ENCODE peak calls at places on chromosomes 7 and 10, in eight cellular contexts. One of them, this sample, is unnamed.

GRCh38 chr10:111129348-111129747 is 52.5 kb downstream of the ADRA2A start:
- DNase-seq in Peyer's patch: no peak
- DNase-seq in HCT116: no peak
- DNase-seq in spleen: no peak
- DNase-seq in tibial nerve: no peak
- DNase-seq in lung: no peak
- DNase-seq in PC-9: no peak
- DNase-seq in neural progenitor cell: no peak
- DNase-seq in this sample: no peak

GRCh38 chr7:29812185-29812876 is 6.0 kb downstream of the WIPF3 start:
- DNase-seq in Peyer's patch: no peak
- DNase-seq in HCT116: no peak
- DNase-seq in spleen: no peak
- DNase-seq in tibial nerve: no peak
- DNase-seq in lung: no peak
- DNase-seq in PC-9: no peak
- DNase-seq in neural progenitor cell: no peak
- DNase-seq in this sample: no peak

GRCh38 chr10:132141526-132142395 is 45.0 kb upstream of the DPYSL4 start:
- DNase-seq in Peyer's patch: no peak
- DNase-seq in HCT116: no peak
- DNase-seq in spleen: peak; percentile 69
- DNase-seq in tibial nerve: no peak
- DNase-seq in lung: no peak
- DNase-seq in PC-9: no peak
- DNase-seq in neural progenitor cell: no peak
- DNase-seq in this sample: peak; percentile 9

GRCh38 chr7:19920200-19920599 is 146.8 kb upstream of the TMEM196 start:
- DNase-seq in Peyer's patch: no peak
- DNase-seq in HCT116: no peak
- DNase-seq in spleen: no peak
- DNase-seq in tibial nerve: no peak
- DNase-seq in lung: no peak
- DNase-seq in PC-9: peak; percentile 41
- DNase-seq in neural progenitor cell: no peak
- DNase-seq in this sample: no peak

GRCh38 chr7:47669178-47669878 is 87.4 kb upstream of the TNS3 start:
- DNase-seq in Peyer's patch: no peak
- DNase-seq in HCT116: no peak
- DNase-seq in spleen: peak; percentile 90
- DNase-seq in tibial nerve: peak; percentile 46
- DNase-seq in lung: peak; percentile 45
- DNase-seq in PC-9: peak; percentile 69
- DNase-seq in neural progenitor cell: no peak
- DNase-seq in this sample: peak; percentile 35

GRCh38 chr7:73681031-73681430 is 2.2 kb downstream of the DNAJC30 start:
- DNase-seq in Peyer's patch: no peak
- DNase-seq in HCT116: no peak
- DNase-seq in spleen: no peak
- DNase-seq in tibial nerve: no peak
- DNase-seq in lung: no peak
- DNase-seq in PC-9: no peak
- DNase-seq in neural progenitor cell: no peak
- DNase-seq in this sample: no peak

GRCh38 chr7:17109017-17109416 is 189.4 kb upstream of the AHR start:
- DNase-seq in Peyer's patch: no peak
- DNase-seq in HCT116: no peak
- DNase-seq in spleen: no peak
- DNase-seq in tibial nerve: no peak
- DNase-seq in lung: no peak
- DNase-seq in PC-9: no peak
- DNase-seq in neural progenitor cell: no peak
- DNase-seq in this sample: no peak

GRCh38 chr7:50956522-50957155 is 173.9 kb upstream of the GRB10 start:
- DNase-seq in Peyer's patch: no peak
- DNase-seq in HCT116: no peak
- DNase-seq in spleen: no peak
- DNase-seq in tibial nerve: no peak
- DNase-seq in lung: no peak
- DNase-seq in PC-9: no peak
- DNase-seq in neural progenitor cell: no peak
- DNase-seq in this sample: no peak

GRCh38 chr7:144454256-144455039 is 51.0 kb upstream of the NOBOX start:
- DNase-seq in Peyer's patch: no peak
- DNase-seq in HCT116: peak; percentile 8
- DNase-seq in spleen: no peak
- DNase-seq in tibial nerve: no peak
- DNase-seq in lung: no peak
- DNase-seq in PC-9: no peak
- DNase-seq in neural progenitor cell: no peak
- DNase-seq in this sample: no peak

GRCh38 chr7:42107484-42107883 is 129.5 kb downstream of the GLI3 start:
- DNase-seq in Peyer's patch: no peak
- DNase-seq in HCT116: no peak
- DNase-seq in spleen: no peak
- DNase-seq in tibial nerve: no peak
- DNase-seq in lung: peak; percentile 36
- DNase-seq in PC-9: no peak
- DNase-seq in neural progenitor cell: peak; percentile 77
- DNase-seq in this sample: peak; percentile 23

GRCh38 chr7:69283421-69283820 is 314.9 kb upstream of the AUTS2 start:
- DNase-seq in Peyer's patch: no peak
- DNase-seq in HCT116: no peak
- DNase-seq in spleen: no peak
- DNase-seq in tibial nerve: peak; percentile 15
- DNase-seq in lung: no peak
- DNase-seq in PC-9: no peak
- DNase-seq in neural progenitor cell: no peak
- DNase-seq in this sample: peak; percentile 9

GRCh38 chr10:123346581-123346980 is 192.4 kb downstream of the BUB3 start:
- DNase-seq in Peyer's patch: no peak
- DNase-seq in HCT116: no peak
- DNase-seq in spleen: no peak
- DNase-seq in tibial nerve: no peak
- DNase-seq in lung: no peak
- DNase-seq in PC-9: no peak
- DNase-seq in neural progenitor cell: peak; percentile 32
- DNase-seq in this sample: no peak

GRCh38 chr10:102600816-102601215 is 43.5 kb upstream of the TRIM8 start:
- DNase-seq in Peyer's patch: no peak
- DNase-seq in HCT116: no peak
- DNase-seq in spleen: no peak
- DNase-seq in tibial nerve: no peak
- DNase-seq in lung: no peak
- DNase-seq in PC-9: no peak
- DNase-seq in neural progenitor cell: no peak
- DNase-seq in this sample: no peak
- H3K4me1 ChIP-seq in Peyer's patch: no peaks in the 10 kb centered on the region
- H3K4me1 ChIP-seq in HCT116: peaks cover 51% of the 10 kb centered on the region
- H3K4me1 ChIP-seq in spleen: peaks cover 99% of the 10 kb centered on the region
- H3K4me1 ChIP-seq in tibial nerve: peaks cover 7% of the 10 kb centered on the region
- H3K4me1 ChIP-seq in lung: peaks cover 10% of the 10 kb centered on the region
- H3K4me1 ChIP-seq in PC-9: peaks cover 27% of the 10 kb centered on the region
- H3K4me1 ChIP-seq in neural progenitor cell: peaks cover 3% of the 10 kb centered on the region
- H3K4me1 ChIP-seq in this sample: peaks cover 96% of the 10 kb centered on the region

DNA sequence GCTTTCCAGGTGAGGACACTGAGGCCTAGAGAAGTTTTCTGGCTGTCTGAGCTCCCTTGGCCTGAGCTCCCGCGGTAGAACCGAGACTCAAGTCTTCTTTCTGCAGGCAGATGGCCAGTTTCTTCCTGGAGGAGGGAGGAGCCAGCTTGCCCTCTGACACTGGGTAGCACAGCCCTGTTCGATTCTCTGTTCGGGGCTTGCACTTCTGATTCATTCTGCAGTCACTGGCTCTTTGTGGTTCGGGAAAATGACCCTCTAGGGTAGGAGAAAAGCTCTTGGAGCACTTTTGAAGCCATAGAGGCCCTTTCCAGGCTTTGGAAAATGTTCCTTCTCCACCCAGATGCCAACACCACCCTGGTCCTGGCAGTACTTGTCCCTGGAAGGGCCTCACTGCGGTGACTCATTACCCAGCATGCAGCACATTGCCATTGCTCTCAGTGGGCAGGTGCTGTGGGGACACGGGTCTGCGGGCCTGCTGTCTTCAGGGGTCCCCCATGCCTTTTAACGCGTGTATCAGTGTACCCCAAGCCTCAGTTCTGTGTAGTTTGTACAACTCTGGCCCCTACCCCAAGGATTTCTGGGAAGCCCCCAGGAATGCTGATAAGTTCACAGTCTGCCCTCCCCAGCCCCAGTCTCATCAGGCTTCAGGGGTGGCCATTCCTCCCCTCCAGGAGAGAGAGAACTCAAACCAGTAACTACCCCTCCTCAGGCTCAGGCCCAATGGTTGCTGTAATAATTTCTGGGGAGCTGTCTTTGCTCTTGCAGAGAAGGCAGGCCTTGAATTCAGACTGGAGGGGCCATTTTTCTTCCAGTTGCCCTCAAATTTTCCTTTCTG is 11.9 kb downstream of the CHST3 start:
- DNase-seq in Peyer's patch: no peak
- DNase-seq in HCT116: peak; percentile 45
- DNase-seq in spleen: peak; percentile 47
- DNase-seq in tibial nerve: no peak
- DNase-seq in lung: no peak
- DNase-seq in PC-9: peak; percentile 58
- DNase-seq in neural progenitor cell: no peak
- DNase-seq in this sample: no peak
- H3K4me1 ChIP-seq in Peyer's patch: peaks cover 2% of the 10 kb centered on the region
- H3K4me1 ChIP-seq in HCT116: peaks cover 48% of the 10 kb centered on the region
- H3K4me1 ChIP-seq in spleen: peaks cover 84% of the 10 kb centered on the region
- H3K4me1 ChIP-seq in tibial nerve: peaks cover 94% of the 10 kb centered on the region
- H3K4me1 ChIP-seq in lung: peaks cover 26% of the 10 kb centered on the region
- H3K4me1 ChIP-seq in PC-9: peaks cover 37% of the 10 kb centered on the region
- H3K4me1 ChIP-seq in neural progenitor cell: peaks cover 33% of the 10 kb centered on the region
- H3K4me1 ChIP-seq in this sample: peaks cover 100% of the 10 kb centered on the region

GRCh38 chr7:116229359-116229758 is 19.0 kb downstream of the TES start:
- DNase-seq in Peyer's patch: no peak
- DNase-seq in HCT116: no peak
- DNase-seq in spleen: no peak
- DNase-seq in tibial nerve: no peak
- DNase-seq in lung: no peak
- DNase-seq in PC-9: no peak
- DNase-seq in neural progenitor cell: no peak
- DNase-seq in this sample: no peak
- H3K4me1 ChIP-seq in Peyer's patch: no peaks in the 10 kb centered on the region
- H3K4me1 ChIP-seq in HCT116: peaks cover 68% of the 10 kb centered on the region
- H3K4me1 ChIP-seq in spleen: peaks cover 76% of the 10 kb centered on the region
- H3K4me1 ChIP-seq in tibial nerve: peaks cover 17% of the 10 kb centered on the region
- H3K4me1 ChIP-seq in lung: peaks cover 37% of the 10 kb centered on the region
- H3K4me1 ChIP-seq in PC-9: peaks cover 37% of the 10 kb centered on the region
- H3K4me1 ChIP-seq in neural progenitor cell: no peaks in the 10 kb centered on the region
- H3K4me1 ChIP-seq in this sample: peaks cover 78% of the 10 kb centered on the region

DNA sequence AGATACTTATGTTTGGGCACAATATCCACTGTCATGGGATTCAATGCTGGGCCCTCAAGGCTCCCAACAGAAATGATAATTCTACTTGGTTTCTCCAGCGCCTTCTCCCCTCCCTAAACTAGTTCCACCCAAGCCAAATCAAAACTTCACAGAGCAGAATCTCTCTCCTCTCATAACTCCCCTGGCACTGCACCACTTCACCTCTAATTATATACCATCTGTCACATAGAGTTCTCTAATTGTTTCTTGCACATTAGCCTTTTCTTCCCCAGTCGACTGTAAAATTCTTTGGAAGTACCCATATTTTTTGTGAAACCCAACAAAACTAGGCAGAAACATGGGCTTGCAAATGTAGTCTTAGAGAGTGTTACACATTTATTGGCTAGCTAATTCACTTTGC is 8.1 kb downstream of the SGMS1 start:
- DNase-seq in Peyer's patch: no peak
- DNase-seq in HCT116: no peak
- DNase-seq in spleen: no peak
- DNase-seq in tibial nerve: no peak
- DNase-seq in lung: no peak
- DNase-seq in PC-9: no peak
- DNase-seq in neural progenitor cell: no peak
- DNase-seq in this sample: no peak
- H3K4me1 ChIP-seq in Peyer's patch: no peaks in the 10 kb centered on the region
- H3K4me1 ChIP-seq in HCT116: peaks cover 14% of the 10 kb centered on the region
- H3K4me1 ChIP-seq in spleen: peaks cover 47% of the 10 kb centered on the region
- H3K4me1 ChIP-seq in tibial nerve: peaks cover 10% of the 10 kb centered on the region
- H3K4me1 ChIP-seq in lung: peaks cover 14% of the 10 kb centered on the region
- H3K4me1 ChIP-seq in PC-9: peaks cover 36% of the 10 kb centered on the region
- H3K4me1 ChIP-seq in neural progenitor cell: peaks cover 16% of the 10 kb centered on the region
- H3K4me1 ChIP-seq in this sample: peaks cover 59% of the 10 kb centered on the region

DNA sequence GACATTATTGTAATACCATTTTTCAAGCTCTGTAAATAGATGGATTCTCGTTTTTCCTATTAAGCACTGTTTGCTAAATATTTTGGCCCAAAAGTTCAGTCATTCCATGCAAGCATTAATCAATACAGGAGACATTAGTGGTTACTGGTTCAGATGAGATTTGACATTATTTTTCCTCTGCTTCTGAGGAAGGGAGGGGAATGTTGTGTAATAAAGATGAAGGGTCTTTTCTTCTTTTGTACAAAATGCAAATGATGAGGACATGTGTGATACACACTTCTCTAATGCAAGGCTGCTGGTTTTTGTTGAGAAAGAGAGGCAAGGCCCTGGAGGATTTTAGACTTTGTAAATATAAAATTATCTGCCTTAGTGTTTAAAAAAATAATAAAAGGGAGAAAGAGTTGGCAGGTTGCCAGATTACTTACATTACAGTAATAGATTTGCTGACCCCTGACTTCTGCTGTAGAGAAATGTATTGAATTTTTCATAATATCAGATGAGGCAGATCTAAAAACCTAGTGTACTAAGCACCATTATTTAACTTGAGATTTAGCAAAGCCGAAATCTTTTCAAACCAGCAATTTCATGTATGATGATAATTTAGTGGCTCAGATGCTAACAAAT is 179.9 kb downstream of the ARID5B start:
- DNase-seq in Peyer's patch: no peak
- DNase-seq in HCT116: no peak
- DNase-seq in spleen: no peak
- DNase-seq in tibial nerve: no peak
- DNase-seq in lung: no peak
- DNase-seq in PC-9: no peak
- DNase-seq in neural progenitor cell: no peak
- DNase-seq in this sample: no peak
- H3K4me1 ChIP-seq in Peyer's patch: no peaks in the 10 kb centered on the region
- H3K4me1 ChIP-seq in HCT116: no peaks in the 10 kb centered on the region
- H3K4me1 ChIP-seq in spleen: peaks cover 68% of the 10 kb centered on the region
- H3K4me1 ChIP-seq in tibial nerve: peaks cover 70% of the 10 kb centered on the region
- H3K4me1 ChIP-seq in lung: peaks cover 39% of the 10 kb centered on the region
- H3K4me1 ChIP-seq in PC-9: peaks cover 61% of the 10 kb centered on the region
- H3K4me1 ChIP-seq in neural progenitor cell: no peaks in the 10 kb centered on the region
- H3K4me1 ChIP-seq in this sample: peaks cover 61% of the 10 kb centered on the region